ENCODE peak calls at places on chromosomes 11 and 22, in six cellular contexts. P is osteoblast, I is upper lobe of right lung, Y is lower lobe of right lung, Q is left ventricle myocardium inferior, H is prostate gland. T is an unnamed sample. For H3K4me1, the result is how much of the 10 kb centered on the place peaks cover.

GRCh38 chr11:87194985-87195820 is 157.5 kb downstream of the TMEM135 start:
- DNase-seq in P (no peak), I (no peak), Q (no peak), H (no peak), Y (no peak), T (no peak)

GRCh38 chr11:115066111-115066660 is 387.9 kb downstream of the NXPE2 start:
- DNase-seq in P (no peak), H (no peak), I (no peak), Q (no peak), Y (no peak), T (no peak)

GRCh38 chr22:38088723-38089473 is 4.9 kb upstream of the SLC16A8 start:
- DNase-seq in H (no peak), I (no peak), Y (no peak), P (peak), Q (peak), T (no peak)

GRCh38 chr22:22060200-22061084 is 77.9 kb upstream of the TOP3B start:
- DNase-seq in Y (peak), P (no peak), H (no peak), Q (peak), I (peak), T (peak)

GRCh38 chr11:95363710-95364109 is 132.7 kb upstream of the SESN3 start:
- DNase-seq in P (no peak), Q (no peak), Y (no peak), I (no peak), H (no peak), T (no peak)

GRCh38 chr11:77568306-77568705 is 21.4 kb upstream of the AQP11 start:
- DNase-seq in Q (no peak), P (no peak), I (no peak), Y (no peak), H (no peak), T (no peak)

GRCh38 chr11:70028147-70028855 is 49.8 kb upstream of the ANO1 start:
- DNase-seq in I (no peak), P (no peak), Q (no peak), H (no peak), Y (no peak), T (no peak)

GRCh38 chr22:39661842-39662676 is 91.5 kb downstream of the CACNA1I start:
- DNase-seq in Q (no peak), P (no peak), I (no peak), Y (no peak), H (no peak), T (peak)

GRCh38 chr11:95898782-95899181 is 25.1 kb downstream of the MTMR2 start:
- DNase-seq in I (no peak), H (no peak), Q (no peak), Y (no peak), P (no peak), T (no peak)

GRCh38 chr11:8318536-8318935 is 54.9 kb upstream of the LMO1 start:
- DNase-seq in I (no peak), H (no peak), Q (no peak), Y (no peak), P (no peak), T (no peak)

GRCh38 chr11:2318707-2319106 is 16.9 kb downstream of the TSPAN32 start:
- DNase-seq in P (peak), Y (no peak), Q (no peak), I (peak), H (no peak), T (no peak)
- TF ChIP-seq CTCF in P (no peak), Y (no peak), Q (no peak), I (no peak), H (no peak), T (no peak)

GRCh38 chr11:126350811-126351210 is 4.7 kb upstream of the ST3GAL4 start:
- DNase-seq in Q (no peak), Y (no peak), I (no peak), P (no peak), H (no peak), T (no peak)
- H3K4me1 ChIP-seq in Q (half or more), Y (half or more), I (half or more), P (under half), H (under half), T (under half)

GRCh38 chr11:46242462-46242960 is 35.0 kb upstream of the CREB3L1 start:
- DNase-seq in Y (no peak), P (no peak), I (no peak), H (no peak), Q (no peak), T (no peak)
- H3K4me3 ChIP-seq in Y (peak), P (peak), I (peak), H (peak), Q (peak), T (no peak)

GRCh38 chr22:32444068-32444467 is 20.2 kb downstream of the BPIFC start:
- DNase-seq in P (no peak), Q (no peak), I (no peak), H (peak), Y (no peak), T (peak)
- TF ChIP-seq CTCF in P (no peak), Q (peak), I (no peak), H (no peak), Y (no peak), T (no peak)

GRCh38 chr22:30021881-30022619 is 58.2 kb upstream of the HORMAD2 start:
- DNase-seq in I (no peak), P (no peak), Y (no peak), Q (peak), H (peak), T (no peak)
- H3K4me1 ChIP-seq in I (under half), P (under half), Y (under half), Q (under half), H (under half), T (under half)

DNA sequence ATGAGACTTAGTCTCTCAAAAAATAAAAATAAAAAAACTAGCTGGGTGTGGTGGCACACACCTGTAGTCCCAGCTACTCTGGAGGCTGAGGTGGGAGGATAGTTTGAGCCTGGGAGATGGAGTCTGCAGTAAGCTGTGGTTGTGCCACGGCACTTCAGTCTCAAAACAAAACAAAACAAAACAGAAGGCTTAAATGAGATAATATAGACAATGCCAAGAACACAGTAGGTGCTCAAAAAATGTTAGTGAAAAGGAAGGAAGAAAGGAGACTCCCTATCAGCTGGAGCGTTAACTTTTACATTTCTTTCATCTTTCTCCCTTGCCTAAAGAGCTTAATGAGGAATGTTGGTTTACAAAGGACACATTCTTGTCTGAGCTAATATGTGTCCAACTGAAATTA is 4.1 kb upstream of the ASCC2 start:
- DNase-seq in Y (no peak), H (no peak), Q (no peak), P (no peak), I (no peak), T (no peak)
- H3K4me3 ChIP-seq in Y (no peak), H (no peak), Q (no peak), P (no peak), I (no peak), T (no peak)